ENCODE peak calls at places on chromosome 11, in eight cellular contexts. N is H54, Q is transverse colon, F is A549, B is suprapubic skin, U is body of pancreas, Z is erythroblast, J is thyroid gland. V is an unnamed sample.

GRCh38 chr11:20782771-20783170 is 113.4 kb downstream of the NELL1 start:
- DNase-seq in N (no peak), Q (no peak), F (no peak), B (no peak), U (no peak), Z (no peak), J (no peak), V (no peak)

GRCh38 chr11:79809487-79809886 is 368.7 kb upstream of the TENM4 start:
- DNase-seq in N (no peak), Q (no peak), F (no peak), B (no peak), U (no peak), Z (no peak), J (no peak), V (no peak)

GRCh38 chr11:44304091-44305084 is 5.6 kb downstream of the ALX4 start:
- DNase-seq in N (no peak), Q (no peak), F (no peak), B (no peak), U (no peak), Z (peak), J (no peak), V (no peak)

GRCh38 chr11:122343247-122343646 is 227.2 kb upstream of the BLID start:
- DNase-seq in N (no peak), Q (no peak), F (no peak), B (no peak), U (no peak), Z (no peak), J (no peak), V (no peak)

GRCh38 chr11:130533113-130533803 is 84.8 kb downstream of the ADAMTS15 start:
- DNase-seq in N (no peak), Q (no peak), F (no peak), B (no peak), U (no peak), Z (no peak), J (peak), V (no peak)

GRCh38 chr11:30984442-30984816 is 385.1 kb downstream of the DCDC1 start:
- DNase-seq in N (no peak), Q (no peak), F (peak), B (no peak), U (no peak), Z (no peak), J (no peak), V (no peak)

GRCh38 chr11:118434553-118435232 is 1.6 kb upstream of the KMT2A start:
- DNase-seq in N (no peak), Q (peak), F (no peak), B (peak), U (peak), Z (peak), J (peak), V (no peak)

GRCh38 chr11:90171359-90171758 is 36.9 kb downstream of the NAALAD2 start:
- DNase-seq in N (no peak), Q (no peak), F (no peak), B (no peak), U (no peak), Z (no peak), J (no peak), V (no peak)

GRCh38 chr11:112355726-112356125 is 95.1 kb upstream of the PLET1 start:
- DNase-seq in N (peak), Q (no peak), F (peak), B (no peak), U (no peak), Z (peak), J (peak), V (no peak)

GRCh38 chr11:121318848-121319834 is 26.6 kb downstream of the SC5D start:
- DNase-seq in N (no peak), Q (no peak), F (peak), B (no peak), U (no peak), Z (peak), J (peak), V (no peak)

GRCh38 chr11:2213384-2213842 is 41.8 kb upstream of the TH start:
- DNase-seq in N (no peak), Q (no peak), F (no peak), B (no peak), U (no peak), Z (no peak), J (no peak), V (peak)

GRCh38 chr11:113647108-113647507 is 59.0 kb downstream of the TMPRSS5 start:
- DNase-seq in N (no peak), Q (no peak), F (no peak), B (no peak), U (no peak), Z (no peak), J (no peak), V (no peak)

GRCh38 chr11:2507212-2507901 is 62.5 kb downstream of the KCNQ1 start:
- DNase-seq in N (no peak), Q (peak), F (no peak), B (no peak), U (peak), Z (no peak), J (no peak), V (no peak)

GRCh38 chr11:128061321-128061871 is 526.0 kb downstream of the ETS1 start:
- DNase-seq in N (no peak), Q (no peak), F (no peak), B (no peak), U (no peak), Z (no peak), J (no peak), V (no peak)

GRCh38 chr11:126586303-126586627 is 230.8 kb downstream of the ST3GAL4 start:
- DNase-seq in N (no peak), Q (no peak), F (no peak), B (no peak), U (no peak), Z (no peak), J (no peak), V (no peak)

GRCh38 chr11:112588252-112588668 is 327.6 kb upstream of the PLET1 start:
- DNase-seq in N (peak), Q (peak), F (peak), B (no peak), U (peak), Z (peak), J (peak), V (no peak)

GRCh38 chr11:12683857-12684256 is 9.6 kb downstream of the TEAD1 start:
- DNase-seq in N (no peak), Q (no peak), F (peak), B (no peak), U (no peak), Z (no peak), J (no peak), V (peak)

GRCh38 chr11:109320595-109320994 is 101.4 kb upstream of the C11orf87 start:
- DNase-seq in N (peak), Q (no peak), F (peak), B (no peak), U (no peak), Z (no peak), J (no peak), V (no peak)

GRCh38 chr11:73147771-73148681 is 5.9 kb upstream of the FCHSD2 start:
- DNase-seq in N (peak), Q (no peak), F (no peak), B (no peak), U (peak), Z (no peak), J (peak), V (no peak)

GRCh38 chr11:26230021-26230420 is 101.9 kb upstream of the ANO3 start:
- DNase-seq in N (no peak), Q (no peak), F (no peak), B (no peak), U (no peak), Z (no peak), J (no peak), V (no peak)

GRCh38 chr11:59010693-59011092 is 71.4 kb downstream of the GLYATL1 start:
- DNase-seq in N (no peak), Q (no peak), F (no peak), B (no peak), U (no peak), Z (no peak), J (no peak), V (no peak)

GRCh38 chr11:118448294-118448693 is 12.0 kb downstream of the KMT2A start:
- DNase-seq in N (no peak), Q (no peak), F (no peak), B (no peak), U (no peak), Z (no peak), J (no peak), V (no peak)

GRCh38 chr11:122202161-122202950 is 86.3 kb upstream of the BLID start:
- DNase-seq in N (no peak), Q (no peak), F (peak), B (no peak), U (peak), Z (no peak), J (peak), V (no peak)

GRCh38 chr11:91664521-91664920 is 560.1 kb upstream of the FAT3 start:
- DNase-seq in N (no peak), Q (no peak), F (peak), B (no peak), U (no peak), Z (no peak), J (no peak), V (no peak)

GRCh38 chr11:107756553-107756952 is 44.7 kb upstream of the SLN start:
- DNase-seq in N (no peak), Q (no peak), F (no peak), B (no peak), U (no peak), Z (no peak), J (no peak), V (no peak)

GRCh38 chr11:126669416-126669815 is 313.9 kb downstream of the ST3GAL4 start:
- DNase-seq in N (no peak), Q (no peak), F (no peak), B (no peak), U (no peak), Z (no peak), J (no peak), V (no peak)

GRCh38 chr11:71334191-71334590 is 81.8 kb upstream of the SHANK2 start:
- DNase-seq in N (no peak), Q (no peak), F (no peak), B (peak), U (no peak), Z (no peak), J (no peak), V (no peak)

GRCh38 chr11:31641477-31642062 is 132.0 kb downstream of the ELP4 start:
- DNase-seq in N (no peak), Q (peak), F (peak), B (no peak), U (peak), Z (peak), J (peak), V (no peak)

GRCh38 chr11:64851831-64852337 is 7.4 kb upstream of the CDC42BPG start:
- DNase-seq in N (no peak), Q (peak), F (no peak), B (no peak), U (no peak), Z (peak), J (no peak), V (no peak)
- TF ChIP-seq POLR2A in N (no peak), Q (peak), F (no peak), B (no peak), U (no peak), Z (no peak), J (no peak), V (no peak)

GRCh38 chr11:102476069-102476468 is 23.5 kb upstream of the TMEM123 start:
- DNase-seq in N (no peak), Q (no peak), F (no peak), B (no peak), U (no peak), Z (no peak), J (no peak), V (no peak)

GRCh38 chr11:102473543-102473942 is 21.0 kb upstream of the TMEM123 start:
- DNase-seq in N (no peak), Q (peak), F (no peak), B (no peak), U (no peak), Z (no peak), J (no peak), V (no peak)

GRCh38 chr11:102479733-102480132 is 27.2 kb upstream of the TMEM123 start:
- DNase-seq in N (no peak), Q (no peak), F (no peak), B (no peak), U (no peak), Z (no peak), J (no peak), V (no peak)

GRCh38 chr11:102478660-102479245 is 26.2 kb upstream of the TMEM123 start:
- DNase-seq in N (no peak), Q (no peak), F (no peak), B (no peak), U (no peak), Z (no peak), J (no peak), V (no peak)

DNA sequence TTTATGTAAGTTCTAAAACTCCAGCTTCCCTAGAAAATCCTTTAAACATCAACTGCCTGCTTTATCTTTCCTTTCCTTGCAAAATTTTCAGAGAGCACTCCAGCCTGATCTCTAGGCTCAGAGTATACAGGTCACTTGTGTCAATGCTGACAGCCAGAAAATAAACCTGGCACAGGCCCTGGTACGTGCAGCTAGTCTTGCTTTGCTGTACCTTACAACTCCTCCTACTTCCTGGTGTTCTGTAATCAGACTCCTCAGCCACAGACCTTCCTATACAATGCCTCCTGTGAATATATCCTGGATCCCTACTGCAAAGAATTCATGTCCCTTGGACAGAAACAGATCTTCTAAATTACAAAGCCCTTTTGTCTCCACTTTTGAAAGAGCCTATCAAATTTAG is 24.2 kb upstream of the TMEM123 start:
- DNase-seq in N (no peak), Q (peak), F (no peak), B (no peak), U (peak), Z (no peak), J (peak), V (no peak)
- TF ChIP-seq POLR2A in N (no peak), Q (peak), F (no peak), B (no peak), U (no peak), Z (no peak), J (no peak), V (no peak)

GRCh38 chr11:35160902-35161585 is 22.1 kb downstream of the CD44 start:
- DNase-seq in N (no peak), Q (no peak), F (no peak), B (no peak), U (no peak), Z (peak), J (no peak), V (no peak)
- TF ChIP-seq POLR2A in N (no peak), Q (no peak), F (no peak), B (no peak), U (no peak), Z (no peak), J (no peak), V (no peak)

GRCh38 chr11:27857588-27857987 is 157.3 kb upstream of the BDNF start:
- DNase-seq in N (no peak), Q (no peak), F (no peak), B (no peak), U (no peak), Z (no peak), J (peak), V (no peak)

GRCh38 chr11:27861706-27862430 is 161.6 kb upstream of the BDNF start:
- DNase-seq in N (peak), Q (no peak), F (peak), B (no peak), U (no peak), Z (no peak), J (no peak), V (no peak)

GRCh38 chr11:27863637-27864036 is 163.4 kb upstream of the BDNF start:
- DNase-seq in N (no peak), Q (no peak), F (no peak), B (no peak), U (no peak), Z (no peak), J (no peak), V (no peak)

GRCh38 chr11:27858901-27859300 is 158.6 kb upstream of the BDNF start:
- DNase-seq in N (no peak), Q (no peak), F (no peak), B (no peak), U (no peak), Z (no peak), J (no peak), V (no peak)

DNA sequence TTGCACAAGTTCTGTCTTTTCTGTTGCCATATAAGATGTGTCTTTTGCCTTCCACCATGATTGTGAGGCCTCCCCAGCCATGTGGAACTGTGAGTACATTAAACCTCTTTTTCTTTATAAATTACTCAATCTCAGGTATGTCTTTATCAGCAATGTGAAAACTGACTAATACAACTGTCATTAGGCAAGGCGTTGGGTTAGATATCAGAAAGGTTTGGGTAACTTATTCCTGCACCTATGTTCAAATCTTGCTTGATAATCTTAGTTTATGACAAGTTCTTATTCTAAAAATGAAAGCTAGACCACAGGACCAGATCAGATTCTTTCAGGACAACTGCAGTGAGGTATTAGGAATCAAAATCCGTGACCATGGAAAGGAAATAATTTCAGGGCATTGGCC is 160.6 kb upstream of the BDNF start:
- DNase-seq in N (no peak), Q (no peak), F (no peak), B (no peak), U (no peak), Z (no peak), J (no peak), V (no peak)
- TF ChIP-seq POLR2A in N (no peak), Q (no peak), F (no peak), B (no peak), U (no peak), Z (no peak), J (no peak), V (no peak)

GRCh38 chr11:47258317-47258902 is 614 bp downstream of the NR1H3 start:
- DNase-seq in N (no peak), Q (no peak), F (no peak), B (no peak), U (no peak), Z (no peak), J (no peak), V (no peak)

GRCh38 chr11:47260366-47260765 is 2.6 kb downstream of the NR1H3 start:
- DNase-seq in N (no peak), Q (no peak), F (no peak), B (no peak), U (no peak), Z (no peak), J (no peak), V (no peak)

GRCh38 chr11:47257518-47258316 is at the start of gene NR1H3:
- DNase-seq in N (peak), Q (peak), F (peak), B (peak), U (peak), Z (peak), J (peak), V (no peak)

GRCh38 chr11:47261291-47261800 is 3.5 kb downstream of the NR1H3 start:
- DNase-seq in N (no peak), Q (no peak), F (no peak), B (no peak), U (no peak), Z (no peak), J (no peak), V (no peak)

DNA sequence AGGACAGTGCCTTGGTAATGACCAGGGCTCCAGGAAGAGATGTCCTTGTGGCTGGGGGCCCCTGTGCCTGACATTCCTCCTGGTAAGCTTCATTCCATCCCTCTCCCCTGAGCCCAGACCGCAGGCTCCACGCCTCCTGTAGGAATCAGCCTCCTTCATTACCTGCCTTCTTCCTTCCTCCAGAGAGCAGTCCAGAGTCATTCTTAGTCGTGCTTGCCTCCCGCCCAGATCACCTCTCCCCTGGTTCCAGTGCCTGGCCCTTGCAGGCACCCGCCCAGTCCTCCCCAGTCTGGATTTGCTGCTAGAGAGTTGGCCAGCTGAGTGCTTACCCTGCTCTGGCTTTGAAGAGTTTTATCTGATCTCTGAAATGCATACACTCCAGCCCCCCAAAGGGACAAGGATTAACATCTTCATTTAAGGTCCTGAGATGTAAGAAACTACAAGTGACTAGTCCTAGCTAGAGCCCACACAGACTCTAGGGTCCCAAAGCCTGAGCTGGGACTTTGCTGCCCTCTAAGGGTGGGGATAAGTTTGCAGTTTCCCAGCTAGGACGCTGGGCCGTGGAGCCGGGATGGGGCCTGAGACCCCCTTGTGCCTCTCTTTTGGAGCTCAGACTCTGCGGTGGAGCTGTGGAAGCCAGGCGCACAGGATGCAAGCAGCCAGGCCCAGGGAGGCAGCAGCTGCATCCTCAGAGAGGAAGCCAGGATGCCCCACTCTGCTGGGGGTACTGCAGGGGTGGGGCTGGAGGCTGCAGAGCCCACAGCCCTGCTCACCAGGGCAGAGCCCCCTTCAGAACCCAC is 1.6 kb downstream of the NR1H3 start:
- DNase-seq in N (peak), Q (peak), F (peak), B (no peak), U (no peak), Z (peak), J (no peak), V (no peak)
- TF ChIP-seq POLR2A in N (no peak), Q (peak), F (no peak), B (no peak), U (no peak), Z (no peak), J (no peak), V (no peak)

DNA sequence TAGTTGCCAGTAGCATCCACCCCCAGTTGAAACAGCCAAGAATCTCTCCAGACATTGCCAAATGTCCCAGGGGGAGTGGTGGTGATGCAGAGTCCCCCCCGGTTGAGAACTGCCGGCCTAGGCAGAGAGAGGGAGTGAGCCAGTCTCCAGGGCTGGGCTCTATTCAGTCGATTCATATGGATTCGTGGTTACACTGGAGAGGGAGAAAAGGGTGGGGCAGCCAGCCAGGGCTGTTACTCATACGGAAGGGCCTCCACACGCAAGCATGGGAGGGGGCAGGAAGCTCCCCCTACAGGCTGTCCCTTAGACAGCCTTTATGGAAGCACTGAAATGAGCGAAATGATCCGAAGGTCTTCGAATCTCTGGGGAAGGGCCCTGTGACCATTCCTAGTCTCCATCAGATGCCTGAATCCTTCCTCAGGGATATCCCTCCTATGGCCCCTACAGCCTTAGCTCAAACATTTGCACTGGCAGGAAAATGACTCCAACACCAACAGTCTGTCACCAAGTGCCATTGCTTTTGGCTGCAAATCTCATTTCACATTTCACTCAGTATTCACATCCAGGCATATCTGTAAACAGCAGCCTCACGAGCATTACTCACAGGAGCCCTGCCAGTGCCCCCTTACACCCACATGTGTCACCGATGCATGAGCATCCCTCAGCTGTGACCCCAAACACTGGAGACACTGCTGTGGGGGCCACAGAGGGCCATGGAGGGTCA is 18.4 kb upstream of the TLCD5 start:
- DNase-seq in N (peak), Q (peak), F (peak), B (no peak), U (no peak), Z (no peak), J (no peak), V (no peak)
- TF ChIP-seq POLR2A in N (no peak), Q (no peak), F (no peak), B (no peak), U (no peak), Z (no peak), J (no peak), V (no peak)